ENCODE peak calls at places on chromosomes 6 and 20, in four cellular contexts. M is dorsolateral prefrontal cortex, C is GM23338, A is OCI-LY7. Y is an unnamed sample.

GRCh38 chr6:73792738-73793137 is 96.7 kb downstream of the CD109 start:
- DNase-seq in C (no peak), A (no peak), M (no peak), Y (no peak)

GRCh38 chr6:34583861-34584604 is 27.9 kb upstream of the SPDEF start:
- DNase-seq in M (no peak), A (no peak), C (no peak), Y (no peak)

GRCh38 chr6:6678185-6678671 is 89.7 kb downstream of the LY86 start:
- DNase-seq in A (no peak), C (no peak), M (no peak), Y (no peak)

GRCh38 chr6:125008261-125008671 is 46.0 kb downstream of the RNF217 start:
- DNase-seq in M (no peak), C (no peak), A (no peak), Y (no peak)

GRCh38 chr20:19026901-19027644 is 185.4 kb upstream of the SLC24A3 start:
- DNase-seq in C (peak), M (no peak), A (no peak), Y (no peak)

GRCh38 chr20:41854765-41855164 is 236.6 kb upstream of the CHD6 start:
- DNase-seq in C (no peak), M (no peak), A (no peak), Y (no peak)

GRCh38 chr6:112362827-112363565 is 15.9 kb downstream of the RFPL4B start:
- DNase-seq in A (no peak), M (no peak), C (no peak), Y (no peak)

GRCh38 chr20:1900321-1900791 is 5.1 kb downstream of the SIRPA start:
- DNase-seq in A (peak), C (peak), M (no peak), Y (peak)

DNA sequence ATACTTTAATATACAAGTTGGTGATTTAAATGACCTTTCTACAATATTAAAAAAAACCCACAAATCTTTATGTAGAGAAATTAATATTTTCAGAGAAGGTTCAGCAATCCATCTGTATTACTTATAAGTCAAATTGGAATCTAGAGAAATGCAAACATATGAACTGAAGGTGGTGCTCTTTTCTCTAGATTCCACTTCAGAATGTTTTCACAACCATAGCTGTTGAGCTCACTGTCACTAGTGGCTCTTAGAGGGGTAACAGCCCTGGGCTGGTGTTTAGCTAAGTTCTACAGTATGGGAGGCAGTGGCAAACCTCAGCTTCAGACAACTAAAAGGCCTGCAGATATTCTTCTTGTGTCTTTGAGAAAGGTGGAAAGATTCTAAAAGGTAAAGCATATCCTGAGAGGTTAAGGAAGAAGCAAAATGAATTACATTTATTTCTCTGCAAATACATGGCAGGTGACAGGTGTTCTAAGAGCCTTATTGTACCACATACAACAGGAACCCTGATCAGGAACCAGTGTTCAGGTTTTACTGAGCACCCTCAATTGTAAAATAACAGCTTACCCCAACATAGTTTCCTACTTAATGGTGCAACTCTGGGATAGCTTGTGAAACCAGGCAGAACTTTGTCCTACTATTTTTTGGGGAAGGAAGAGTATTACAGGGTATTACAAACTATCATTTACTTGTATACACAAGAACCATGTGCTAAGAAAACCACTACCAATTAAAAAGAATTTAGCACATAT is 56.6 kb upstream of the SAMHD1 start:
- DNase-seq in M (no peak), A (peak), C (no peak), Y (peak)
- TF ChIP-seq CTCF in M (no peak), A (peak), C (peak), Y (no peak)

GRCh38 chr20:32188376-32189122 is 19.0 kb downstream of the PLAGL2 start:
- DNase-seq in A (no peak), M (no peak), C (no peak), Y (no peak)
- TF ChIP-seq CTCF in A (no peak), M (no peak), C (no peak), Y (no peak)

DNA sequence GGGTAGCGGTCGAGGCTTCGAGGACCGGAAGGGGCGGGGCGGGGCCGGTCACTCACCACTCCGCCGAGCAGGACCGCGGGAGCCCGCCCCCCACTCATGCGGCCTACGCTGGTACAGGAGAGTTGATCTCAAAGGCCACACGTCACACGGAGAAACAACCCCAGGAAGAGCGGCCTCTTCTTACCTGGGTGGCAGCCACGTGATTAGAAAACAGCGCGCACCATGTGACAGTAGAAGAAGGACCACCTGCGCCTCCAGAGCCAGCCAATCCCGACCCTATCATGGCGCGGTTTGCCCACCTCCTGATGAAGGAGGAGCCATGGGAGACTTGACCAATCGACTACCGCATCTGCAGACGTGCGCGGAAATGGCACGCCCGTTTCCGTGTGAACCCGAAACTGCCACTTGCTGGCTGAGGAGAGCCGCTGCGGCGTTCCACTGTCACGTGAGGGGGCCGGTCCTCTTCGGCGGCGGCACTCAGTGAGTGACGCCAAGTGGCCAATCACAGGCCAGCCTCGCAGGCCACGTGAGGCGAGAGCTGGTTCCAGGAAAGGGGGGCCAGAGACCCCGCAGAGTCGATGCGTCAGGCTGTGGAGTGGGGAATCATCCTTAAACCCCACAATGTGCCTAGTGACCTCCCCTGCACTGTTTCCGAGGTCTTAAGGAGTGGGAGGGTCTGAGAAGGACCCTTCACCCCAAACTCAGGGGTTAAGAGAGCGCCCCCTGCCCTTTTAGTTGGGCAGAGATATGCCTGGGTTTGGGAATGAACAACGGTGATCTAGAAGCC is at the start of gene CUTA:
- DNase-seq in C (peak), A (peak), M (peak), Y (peak)
- TF ChIP-seq CTCF in C (peak), A (peak), M (peak), Y (peak)

GRCh38 chr6:5672581-5673011 is 334.1 kb downstream of the NRN1 start:
- DNase-seq in M (no peak), A (no peak), C (peak), Y (no peak)

GRCh38 chr6:5671162-5671561 is 335.6 kb downstream of the NRN1 start:
- DNase-seq in A (no peak), C (no peak), M (no peak), Y (peak)

GRCh38 chr6:5670381-5670780 is 336.3 kb downstream of the NRN1 start:
- DNase-seq in C (no peak), A (no peak), M (no peak), Y (no peak)

GRCh38 chr6:5673016-5673415 is 333.7 kb downstream of the NRN1 start:
- DNase-seq in A (no peak), M (no peak), C (no peak), Y (no peak)

GRCh38 chr6:5671604-5672559 is 334.8 kb downstream of the NRN1 start:
- DNase-seq in A (peak), M (no peak), C (peak), Y (no peak)
- TF ChIP-seq CTCF in A (peak), M (no peak), C (peak), Y (no peak)

DNA sequence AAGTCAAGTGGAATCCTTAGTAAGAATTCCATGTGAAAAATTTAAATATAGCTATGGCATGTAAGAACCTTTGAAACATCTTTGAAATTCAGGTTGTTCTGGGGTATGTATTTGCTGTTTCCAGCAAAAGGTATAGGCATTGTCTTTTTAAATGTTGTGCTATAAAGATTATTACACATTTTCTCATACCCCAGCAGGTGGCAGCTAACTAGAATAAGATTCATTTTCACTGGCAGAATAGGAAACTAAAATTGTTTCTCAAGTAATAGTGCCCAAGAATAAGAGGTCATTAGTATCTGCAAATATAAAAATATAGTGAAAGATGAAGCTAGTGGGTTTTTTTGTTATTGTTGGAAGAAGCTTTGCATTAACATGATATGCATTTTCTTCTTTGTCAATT is 1.8 kb downstream of the GRIK2 start:
- DNase-seq in A (no peak), M (no peak), C (no peak), Y (no peak)
- TF ChIP-seq CTCF in A (peak), M (peak), C (no peak), Y (no peak)